ENCODE peak calls at places on chromosomes 4 and X, in seven cellular contexts. J is activated naive CD4-positive, alpha-beta T cell; T is ELF-1; Y is nephron progenitor cell; L is NT2/D1; P is activated gamma-delta T cell; S is upper lobe of left lung. W is an unnamed sample.

GRCh38 chr4:165331316-165331715 is 3.8 kb downstream of the MSMO1 start:
- DNase-seq in J (no peak), T (no peak), Y (no peak), L (no peak), P (no peak), S (no peak), W (no peak)

GRCh38 chr4:80078361-80079092 is 5.5 kb upstream of the ANTXR2 start:
- DNase-seq in J (no peak), T (no peak), Y (no peak), L (no peak), P (no peak), S (no peak), W (no peak)

GRCh38 chr4:10164877-10165283 is 48.3 kb upstream of the WDR1 start:
- DNase-seq in J (no peak), T (peak; percentile 52), Y (peak; percentile 60), L (peak; percentile 50), P (no peak), S (no peak), W (peak; percentile 73)

GRCh38 chr4:69546121-69546520 is 50.4 kb upstream of the UGT2B4 start:
- DNase-seq in J (no peak), T (no peak), Y (no peak), L (no peak), P (no peak), S (no peak), W (no peak)

GRCh38 chrX:30373951-30374350 is 64.8 kb upstream of the NR0B1 start:
- DNase-seq in J (no peak), T (no peak), Y (no peak), L (no peak), P (no peak), S (no peak), W (no peak)

GRCh38 chr4:108900018-108900417 is 137.2 kb upstream of the ETNPPL start:
- DNase-seq in J (no peak), T (no peak), Y (no peak), L (peak; percentile 35), P (no peak), S (no peak), W (no peak)

GRCh38 chr4:15078682-15079642 is 76.7 kb downstream of the CPEB2 start:
- DNase-seq in J (no peak), T (no peak), Y (no peak), L (no peak), P (no peak), S (no peak), W (peak; percentile 48)

GRCh38 chrX:41600266-41600665 is 88.5 kb upstream of the GPR34 start:
- DNase-seq in J (no peak), T (no peak), Y (no peak), L (no peak), P (no peak), S (no peak), W (peak; percentile 68)

GRCh38 chrX:49844622-49845021 is 15.5 kb downstream of the PAGE4 start:
- DNase-seq in J (no peak), T (no peak), Y (no peak), L (no peak), P (no peak), S (no peak), W (no peak)

GRCh38 chr4:41887821-41888699 is 47.2 kb upstream of the TMEM33 start:
- DNase-seq in J (no peak), T (no peak), Y (peak; percentile 58), L (no peak), P (no peak), S (no peak), W (peak; percentile 72)

W was measured in cardiac fibroblast.